ENCODE peak calls at places on chromosomes 12 and 14, in five cellular contexts. L is tibial nerve; R is GM23248; X is CD8-positive, alpha-beta T cell; U is CD4-positive, CD25-positive, alpha-beta regulatory T cell. O is an unnamed sample.

GRCh38 chr12:108191086-108191485 is 62.0 kb downstream of the WSCD2 start:
- DNase-seq in L (no peak), R (no peak), X (no peak), U (no peak), O (no peak)

GRCh38 chr12:118424883-118425282 is 48.5 kb downstream of the SUDS3 start:
- DNase-seq in L (no peak), R (no peak), X (no peak), U (no peak), O (no peak)

GRCh38 chr12:121626853-121627623 is 708 bp downstream of the ORAI1 start:
- DNase-seq in L (peak; percentile 19), R (peak; percentile 86), X (peak; percentile 70), U (peak; percentile 82), O (peak; percentile 82)

GRCh38 chr12:116484807-116485206 is 74.4 kb upstream of the MAP1LC3B2 start:
- DNase-seq in L (peak; percentile 30), R (peak; percentile 19), X (no peak), U (no peak), O (no peak)

GRCh38 chr12:89574736-89575208 is 48.9 kb upstream of the POC1B start:
- DNase-seq in L (no peak), R (peak; percentile 84), X (no peak), U (no peak), O (no peak)

GRCh38 chr14:28879571-28879970 is 113.0 kb downstream of the FOXG1 start:
- DNase-seq in L (no peak), R (no peak), X (no peak), U (no peak), O (no peak)

GRCh38 chr12:68175566-68176033 is 16.1 kb upstream of the IFNG start:
- DNase-seq in L (no peak), R (no peak), X (peak; percentile 48), U (peak; percentile 70), O (no peak)

GRCh38 chr14:42499137-42499536 is 892.5 kb downstream of the LRFN5 start:
- DNase-seq in L (no peak), R (no peak), X (no peak), U (no peak), O (no peak)

GRCh38 chr12:54759751-54760150 is 94.6 kb upstream of the MUCL1 start:
- DNase-seq in L (no peak), R (peak; percentile 47), X (no peak), U (peak; percentile 39), O (no peak)

GRCh38 chr14:32711103-32711680 is 227.5 kb upstream of the NPAS3 start:
- DNase-seq in L (no peak), R (peak; percentile 68), X (no peak), U (peak; percentile 47), O (no peak)

GRCh38 chr14:90556050-90556477 is 159.2 kb downstream of the CALM1 start:
- DNase-seq in L (no peak), R (no peak), X (no peak), U (no peak), O (no peak)

DNA sequence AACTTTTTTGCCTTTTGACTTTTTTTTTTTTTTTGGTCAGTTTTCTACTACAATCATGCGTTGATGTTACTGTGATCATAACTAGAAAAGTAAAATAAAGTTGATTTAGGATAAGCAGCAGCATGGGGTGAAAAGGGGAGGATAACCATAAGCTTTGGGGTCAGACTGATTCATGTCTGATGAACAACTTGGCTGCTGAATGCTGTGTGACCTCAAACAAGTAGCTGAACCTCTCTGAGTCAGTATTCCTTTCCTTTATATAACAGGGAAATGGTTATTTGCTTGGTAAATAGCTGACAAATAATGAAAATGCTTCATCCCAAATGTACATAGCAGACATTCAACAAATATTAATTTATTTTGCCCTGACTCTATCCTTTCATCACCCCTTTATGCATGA is 413.0 kb downstream of the VRK1 start:
- DNase-seq in L (no peak), R (no peak), X (no peak), U (no peak), O (no peak)
- H3K9me3 ChIP-seq in L (no peaks in the 10 kb centered on the region), R (no peaks in the 10 kb centered on the region), X (no peaks in the 10 kb centered on the region), U (no peaks in the 10 kb centered on the region), O (no peaks in the 10 kb centered on the region)

GRCh38 chr12:31970199-31970598 is 11.0 kb downstream of the RESF1 start:
- DNase-seq in L (no peak), R (no peak), X (no peak), U (no peak), O (no peak)
- H3K9me3 ChIP-seq in L (no peaks in the 10 kb centered on the region), R (no peaks in the 10 kb centered on the region), X (peaks cover 12% of the 10 kb centered on the region), U (peaks cover 48% of the 10 kb centered on the region), O (peaks cover 6% of the 10 kb centered on the region)

DNA sequence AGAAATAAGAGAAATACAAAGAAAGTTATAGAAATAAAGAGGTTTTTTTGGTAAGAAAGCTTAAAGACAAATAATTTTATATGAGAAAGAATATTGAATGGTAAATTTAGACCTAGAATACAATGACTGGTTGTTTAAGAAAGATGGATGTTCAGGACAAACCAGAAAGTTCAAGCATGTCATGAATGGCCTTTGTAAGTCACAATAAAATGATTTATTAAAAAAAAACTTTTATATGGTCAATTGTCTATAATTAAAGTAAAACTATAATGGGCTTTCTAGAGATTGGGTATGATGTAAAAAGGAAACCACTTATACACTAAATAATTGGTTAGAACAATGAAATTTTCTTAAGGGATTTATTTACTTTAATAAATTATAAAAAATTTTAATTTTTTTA is 19.8 kb upstream of the CAPRIN2 start:
- DNase-seq in L (no peak), R (no peak), X (no peak), U (no peak), O (no peak)
- H3K9me3 ChIP-seq in L (no peaks in the 10 kb centered on the region), R (peaks cover 4% of the 10 kb centered on the region), X (no peaks in the 10 kb centered on the region), U (peaks cover 4% of the 10 kb centered on the region), O (no peaks in the 10 kb centered on the region)

GRCh38 chr14:103084021-103084919 is at the start of gene LBHD2:
- DNase-seq in L (no peak), R (peak; percentile 56), X (no peak), U (no peak), O (no peak)

GRCh38 chr14:103087343-103087835 is 3.4 kb downstream of the LBHD2 start:
- DNase-seq in L (no peak), R (no peak), X (no peak), U (no peak), O (no peak)

GRCh38 chr14:103085106-103086091 is 1.4 kb downstream of the LBHD2 start:
- DNase-seq in L (no peak), R (peak; percentile 30), X (no peak), U (no peak), O (no peak)

GRCh38 chr14:103088921-103089320 is 4.9 kb downstream of the LBHD2 start:
- DNase-seq in L (no peak), R (no peak), X (no peak), U (no peak), O (no peak)

GRCh38 chr14:103086771-103087342 is 2.8 kb downstream of the LBHD2 start:
- DNase-seq in L (no peak), R (no peak), X (no peak), U (no peak), O (no peak)
- H3K9me3 ChIP-seq in L (no peaks in the 10 kb centered on the region), R (no peaks in the 10 kb centered on the region), X (no peaks in the 10 kb centered on the region), U (no peaks in the 10 kb centered on the region), O (no peaks in the 10 kb centered on the region)